ENCODE peak calls at places on chromosomes 4 and X, in five cellular contexts. F is NB4; C is stimulated activated CD4-positive, alpha-beta T cell treated with anti-CD3 and anti-CD28 coated beads, Interleukin-4, amount 100 ng/mL, for 48 hours; Z is hypothalamus; E is spleen. Q is an unnamed sample.
A peak's percentile ranks its signal among the peaks of the same experiment; 100 is the strongest.

GRCh38 chr4:10571896-10572295 is 112.7 kb downstream of the CLNK start:
- DNase-seq in F (no peak), C (no peak), Z (no peak), E (no peak), Q (no peak)

GRCh38 chr4:100421356-100421978 is 96.4 kb downstream of the EMCN start:
- DNase-seq in F (peak; percentile 31), C (no peak), Z (no peak), E (no peak), Q (no peak)

GRCh38 chr4:82362565-82362964 is 11.2 kb downstream of the HNRNPD start:
- DNase-seq in F (no peak), C (no peak), Z (no peak), E (peak; percentile 64), Q (no peak)

GRCh38 chr4:40672528-40673522 is 43.2 kb upstream of the RBM47 start:
- DNase-seq in F (peak; percentile 99), C (no peak), Z (no peak), E (no peak), Q (no peak)

GRCh38 chr4:5500165-5500564 is 208.2 kb downstream of the EVC2 start:
- DNase-seq in F (peak; percentile 14), C (no peak), Z (no peak), E (no peak), Q (no peak)

GRCh38 chr4:108385076-108385475 is 216.3 kb upstream of the LEF1 start:
- DNase-seq in F (no peak), C (no peak), Z (no peak), E (no peak), Q (no peak)

GRCh38 chr4:61604054-61604453 is 403.9 kb downstream of the ADGRL3 start:
- DNase-seq in F (no peak), C (no peak), Z (no peak), E (no peak), Q (no peak)

GRCh38 chr4:176187610-176188009 is 7.8 kb downstream of the SPATA4 start:
- DNase-seq in F (no peak), C (no peak), Z (no peak), E (no peak), Q (no peak)

GRCh38 chr4:72063726-72064125 is 31.9 kb downstream of the NPFFR2 start:
- DNase-seq in F (no peak), C (no peak), Z (no peak), E (no peak), Q (no peak)

GRCh38 chrX:37846141-37846540 is 1.2 kb downstream of the DYNLT3 start:
- DNase-seq in F (peak; percentile 15), C (no peak), Z (no peak), E (no peak), Q (no peak)

GRCh38 chrX:13473666-13474516 is 95.5 kb upstream of the EGFL6 start:
- DNase-seq in F (no peak), C (no peak), Z (no peak), E (no peak), Q (no peak)

GRCh38 chrX:74835566-74835965 is 89.7 kb downstream of the NEXMIF start:
- DNase-seq in F (peak; percentile 7), C (no peak), Z (no peak), E (no peak), Q (no peak)

GRCh38 chrX:122046815-122047214 is 999.4 kb downstream of the GLUD2 start:
- DNase-seq in F (no peak), C (no peak), Z (no peak), E (no peak), Q (no peak)

GRCh38 chr4:13207224-13207623 is 276.9 kb downstream of the RAB28 start:
- DNase-seq in F (no peak), C (no peak), Z (no peak), E (no peak), Q (no peak)

GRCh38 chr4:39732728-39733127 is 34.8 kb downstream of the UBE2K start:
- DNase-seq in F (peak; percentile 45), C (no peak), Z (no peak), E (no peak), Q (no peak)

GRCh38 chr4:3369781-3370660 is 71.7 kb upstream of the HGFAC start:
- DNase-seq in F (peak; percentile 87), C (no peak), Z (peak; percentile 35), E (no peak), Q (no peak)

GRCh38 chr4:48602763-48603162 is 112.7 kb downstream of the ZAR1 start:
- DNase-seq in F (no peak), C (no peak), Z (no peak), E (no peak), Q (no peak)